ENCODE peak calls at places on chromosomes 11 and 22, in nine cellular contexts. N is A549, D is K562, Q is GM23338, I is HL-60, O is HepG2, S is SK-N-SH, B is GM12878, A is HCT116. Z is an unnamed sample.

GRCh38 chr22:32926600-32926999 is 125.1 kb downstream of the TIMP3 start:
- DNase-seq in N (peak), D (peak), Q (peak), I (peak), O (peak), S (no peak), B (no peak), A (peak), Z (no peak)

GRCh38 chr11:119335091-119335654 is 846 bp downstream of the RNF26 start:
- DNase-seq in N (no peak), D (no peak), Q (no peak), I (no peak), O (no peak), S (no peak), B (no peak), A (no peak), Z (no peak)

GRCh38 chr22:50342651-50343540 is at the start of gene PPP6R2:
- DNase-seq in N (no peak), D (peak), Q (peak), I (peak), O (peak), S (peak), B (no peak), A (no peak), Z (no peak)

GRCh38 chr22:28892175-28892731 is 8.9 kb downstream of the ZNRF3 start:
- DNase-seq in N (no peak), D (no peak), Q (peak), I (no peak), O (peak), S (no peak), B (no peak), A (no peak), Z (no peak)

GRCh38 chr11:1198766-1199688 is 23.8 kb upstream of the MUC5B start:
- DNase-seq in N (no peak), D (no peak), Q (no peak), I (peak), O (no peak), S (peak), B (no peak), A (no peak), Z (no peak)

GRCh38 chr11:7671807-7672206 is 1.5 kb downstream of the CYB5R2 start:
- DNase-seq in N (no peak), D (no peak), Q (no peak), I (no peak), O (no peak), S (no peak), B (peak), A (no peak), Z (no peak)

GRCh38 chr11:100562102-100562501 is 125.0 kb upstream of the ARHGAP42 start:
- DNase-seq in N (no peak), D (no peak), Q (no peak), I (no peak), O (no peak), S (no peak), B (no peak), A (no peak), Z (no peak)

GRCh38 chr11:19929147-19929546 is 216.5 kb downstream of the NAV2 start:
- DNase-seq in N (no peak), D (no peak), Q (no peak), I (no peak), O (no peak), S (no peak), B (no peak), A (no peak), Z (no peak)

GRCh38 chr11:60899021-60899936 is 7.1 kb downstream of the PRPF19 start:
- DNase-seq in N (peak), D (peak), Q (peak), I (peak), O (peak), S (peak), B (no peak), A (peak), Z (peak)

GRCh38 chr22:40560551-40560950 is 76.0 kb downstream of the MRTFA start:
- DNase-seq in N (no peak), D (peak), Q (no peak), I (no peak), O (no peak), S (no peak), B (no peak), A (no peak), Z (no peak)

GRCh38 chr22:46827072-46827780 is 64.8 kb downstream of the TBC1D22A start:
- DNase-seq in N (no peak), D (peak), Q (peak), I (no peak), O (peak), S (peak), B (no peak), A (no peak), Z (no peak)

GRCh38 chr11:70029115-70029830 is 48.8 kb upstream of the ANO1 start:
- DNase-seq in N (no peak), D (no peak), Q (peak), I (no peak), O (no peak), S (no peak), B (no peak), A (no peak), Z (no peak)

GRCh38 chr11:83721286-83721685 is 435.1 kb upstream of the CCDC90B start:
- DNase-seq in N (no peak), D (no peak), Q (no peak), I (no peak), O (no peak), S (no peak), B (no peak), A (no peak), Z (no peak)

GRCh38 chr11:115222863-115223530 is 281.2 kb downstream of the CADM1 start:
- DNase-seq in N (no peak), D (no peak), Q (no peak), I (no peak), O (no peak), S (no peak), B (peak), A (no peak), Z (no peak)

GRCh38 chr11:17778956-17779860 is 44.6 kb downstream of the KCNC1 start:
- DNase-seq in N (no peak), D (no peak), Q (no peak), I (no peak), O (no peak), S (no peak), B (no peak), A (no peak), Z (no peak)

GRCh38 chr11:45669956-45670355 is 4.5 kb upstream of the CHST1 start:
- DNase-seq in N (no peak), D (no peak), Q (no peak), I (no peak), O (no peak), S (no peak), B (no peak), A (no peak), Z (no peak)

GRCh38 chr11:127470485-127470884 is 469.9 kb upstream of the KIRREL3 start:
- DNase-seq in N (no peak), D (peak), Q (peak), I (peak), O (no peak), S (peak), B (no peak), A (no peak), Z (peak)

GRCh38 chr11:108048269-108048668 is 39.6 kb downstream of the CUL5 start:
- DNase-seq in N (no peak), D (no peak), Q (no peak), I (no peak), O (no peak), S (no peak), B (no peak), A (no peak), Z (no peak)

GRCh38 chr22:25702046-25702445 is 39.9 kb upstream of the MYO18B start:
- DNase-seq in N (no peak), D (no peak), Q (no peak), I (no peak), O (peak), S (peak), B (no peak), A (no peak), Z (no peak)

GRCh38 chr22:49480896-49481650 is 346.6 kb downstream of the BRD1 start:
- DNase-seq in N (no peak), D (peak), Q (no peak), I (no peak), O (no peak), S (no peak), B (no peak), A (no peak), Z (no peak)

GRCh38 chr11:9462172-9462799 is 1.5 kb downstream of the ZNF143 start:
- DNase-seq in N (no peak), D (no peak), Q (peak), I (no peak), O (no peak), S (no peak), B (no peak), A (no peak), Z (no peak)
- TF ChIP-seq REST in N (no peak), D (no peak), Q (no peak), I (no peak), O (no peak), S (no peak), B (no peak), A (no peak), Z (no peak)

DNA sequence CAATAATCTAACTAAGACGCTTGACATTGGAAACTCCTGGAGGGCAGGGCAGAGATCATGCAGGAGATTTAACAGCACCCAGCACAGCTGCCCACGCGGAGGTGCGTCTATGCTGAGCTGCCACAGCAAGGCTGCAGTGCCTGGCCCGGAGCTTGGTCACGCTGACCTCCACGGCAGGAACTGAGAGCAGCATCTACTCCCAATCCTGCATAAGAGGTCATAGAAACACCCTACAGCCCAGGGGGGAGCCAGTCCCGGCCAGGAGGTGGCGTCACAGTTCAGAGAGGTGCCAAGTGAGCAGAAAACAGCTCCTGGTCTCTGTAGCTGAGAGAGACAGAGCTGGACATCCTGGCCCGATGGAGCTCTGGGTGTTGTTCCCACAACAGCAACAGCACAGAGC is 121.1 kb upstream of the TMEM45B start:
- DNase-seq in N (no peak), D (peak), Q (peak), I (peak), O (no peak), S (no peak), B (no peak), A (no peak), Z (no peak)
- TF ChIP-seq REST in N (no peak), D (no peak), Q (no peak), I (no peak), O (no peak), S (no peak), B (no peak), A (no peak), Z (no peak)

DNA sequence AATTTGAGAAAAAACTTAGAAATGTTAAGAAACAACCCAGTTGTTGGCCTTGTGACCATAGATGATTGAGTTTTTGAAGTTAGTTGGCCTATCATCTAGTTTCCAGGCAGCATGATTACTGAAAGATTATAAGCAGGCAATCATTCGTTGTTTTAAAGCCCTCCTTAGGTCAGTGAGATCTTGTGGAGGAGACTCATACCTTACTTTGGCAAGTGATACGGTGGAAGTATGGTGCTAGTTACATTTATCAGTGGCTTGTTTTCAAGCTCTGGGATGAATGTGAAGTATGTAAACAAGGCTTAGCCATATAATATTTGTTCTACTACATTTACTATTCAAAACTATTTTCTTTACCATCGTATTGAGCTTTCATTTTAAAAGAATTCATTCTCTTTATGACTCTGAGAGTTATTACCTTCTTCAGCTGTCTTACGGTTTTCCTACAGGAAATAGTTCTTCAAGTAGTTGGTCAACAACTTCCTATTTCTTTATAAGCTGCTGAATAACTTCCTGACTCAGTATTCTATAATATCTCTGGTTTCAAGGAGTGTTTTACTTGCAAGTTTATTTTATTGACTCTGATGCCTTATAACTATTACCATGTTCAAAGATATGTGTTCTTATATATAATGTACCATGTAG is 7.3 kb downstream of the YAP1 start:
- DNase-seq in N (no peak), D (no peak), Q (no peak), I (no peak), O (no peak), S (no peak), B (no peak), A (no peak), Z (no peak)
- TF ChIP-seq REST in N (no peak), D (no peak), Q (no peak), I (no peak), O (no peak), S (no peak), B (no peak), A (no peak), Z (no peak)

DNA sequence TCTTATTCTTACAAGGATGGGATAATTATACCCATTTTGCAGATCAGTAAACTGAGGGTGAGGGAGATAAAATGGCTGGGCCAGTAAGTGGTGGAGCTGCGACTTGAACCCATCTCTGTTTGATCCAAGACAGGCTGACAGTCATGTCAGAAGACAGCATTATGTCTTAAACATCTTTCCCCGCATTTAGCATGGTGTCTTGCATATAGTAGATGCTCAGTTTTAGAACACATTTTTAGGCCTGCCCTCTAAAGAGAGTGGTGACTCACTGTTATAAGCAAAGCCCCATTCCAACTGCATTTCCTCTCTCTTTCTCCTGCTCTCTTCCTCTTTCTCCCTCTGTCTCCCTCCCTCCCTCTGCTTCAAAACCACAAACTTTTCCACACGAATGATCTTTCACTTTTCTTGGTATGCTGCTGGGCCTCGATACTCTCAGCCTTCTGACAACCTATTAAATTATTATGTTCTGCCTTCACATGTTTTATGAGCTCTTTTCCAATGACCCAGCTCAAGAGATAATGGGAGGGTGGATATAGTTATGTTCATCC is 25.2 kb downstream of the CWC15 start:
- DNase-seq in N (no peak), D (no peak), Q (no peak), I (no peak), O (no peak), S (no peak), B (no peak), A (no peak), Z (no peak)
- TF ChIP-seq REST in N (no peak), D (no peak), Q (no peak), I (no peak), O (no peak), S (no peak), B (no peak), A (no peak), Z (no peak)

DNA sequence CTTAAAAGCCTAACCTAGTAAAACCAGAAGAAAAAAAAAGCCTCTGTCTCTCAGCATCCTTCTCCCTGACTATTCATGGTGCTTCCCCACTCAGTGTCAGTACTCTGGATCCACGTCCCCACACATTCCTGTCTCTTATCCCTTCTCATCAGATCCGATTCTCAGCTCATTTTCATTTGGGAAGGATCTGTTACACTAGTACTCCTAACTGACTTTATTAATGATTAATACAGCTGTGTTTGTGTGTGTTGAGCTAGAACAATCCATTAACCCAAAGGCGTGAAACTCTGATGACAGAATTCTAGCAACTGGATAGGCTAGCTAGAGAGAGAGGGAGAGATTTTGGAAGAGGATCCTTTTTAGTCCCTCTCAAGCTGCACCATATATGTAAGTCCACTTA is 1.5 kb downstream of the PRRG4 start:
- DNase-seq in N (no peak), D (no peak), Q (no peak), I (no peak), O (no peak), S (no peak), B (no peak), A (no peak), Z (no peak)
- TF ChIP-seq REST in N (no peak), D (no peak), Q (no peak), I (no peak), O (no peak), S (no peak), B (no peak), A (no peak), Z (no peak)

DNA sequence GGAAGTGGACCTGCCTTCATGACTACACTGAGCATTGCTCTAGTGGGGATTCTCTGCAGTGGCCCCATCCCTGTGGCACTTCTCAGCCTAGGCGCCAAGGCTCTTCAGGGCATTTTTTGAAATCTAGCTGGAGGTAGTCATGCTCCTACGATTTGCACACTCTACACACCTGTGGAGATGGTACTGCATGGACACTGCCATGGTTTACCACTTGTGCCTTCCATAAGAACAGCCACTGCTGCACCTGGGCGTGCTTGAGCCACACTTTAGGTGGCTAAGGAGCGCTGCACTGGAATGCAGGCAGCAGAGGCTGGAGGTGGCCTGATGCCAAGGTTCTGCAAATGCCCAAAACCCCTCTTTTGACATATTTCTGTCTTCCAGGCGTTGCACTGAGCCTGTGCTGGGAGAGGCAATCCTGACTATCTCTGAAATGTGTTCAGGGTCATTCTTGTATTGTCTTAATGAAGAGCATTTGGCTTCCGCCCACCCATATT is 24.3 kb downstream of the IZUMO1R start:
- DNase-seq in N (no peak), D (no peak), Q (no peak), I (no peak), O (no peak), S (no peak), B (no peak), A (no peak), Z (no peak)
- TF ChIP-seq REST in N (no peak), D (no peak), Q (no peak), I (no peak), O (no peak), S (no peak), B (no peak), A (no peak), Z (no peak)

DNA sequence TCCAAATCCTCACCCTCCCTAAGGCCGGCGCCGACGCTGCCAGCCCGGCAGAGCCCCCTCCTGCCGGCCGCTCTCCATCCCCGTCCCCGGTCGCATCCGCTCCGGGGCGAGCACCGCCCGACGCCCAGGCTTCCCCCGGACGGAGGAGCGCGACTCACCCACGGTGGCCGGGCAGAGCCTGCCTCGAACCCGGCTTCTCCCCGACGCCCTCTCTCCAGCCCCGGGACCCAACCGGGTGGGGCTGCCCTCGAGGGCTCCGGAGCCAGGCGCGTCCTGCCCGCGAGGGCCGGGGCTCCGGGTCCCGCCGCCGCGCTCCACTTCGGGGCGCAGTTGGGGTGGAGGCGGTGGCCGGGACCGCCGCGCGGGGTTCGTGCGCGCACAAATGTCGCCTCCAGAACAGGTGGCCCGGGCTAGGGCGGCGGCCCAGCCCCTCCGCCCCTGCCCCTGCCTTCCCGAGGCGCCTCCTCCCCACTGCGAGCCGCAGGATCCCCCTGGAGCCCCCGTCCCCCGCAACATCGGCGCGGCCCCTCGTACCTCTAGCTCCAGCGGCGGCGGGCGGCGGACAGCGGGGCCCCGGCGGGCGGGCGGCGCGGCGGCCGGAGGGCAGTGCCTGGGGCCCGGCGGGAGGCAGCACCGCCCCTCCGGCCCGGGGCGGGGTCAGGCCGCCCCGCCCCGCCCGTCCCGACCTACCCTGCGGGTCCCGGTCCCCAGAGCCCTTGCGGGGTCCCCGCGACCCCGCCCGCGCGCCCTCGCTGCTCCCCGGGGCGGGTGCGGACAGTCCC is at the start of gene A4GALT:
- DNase-seq in N (no peak), D (peak), Q (peak), I (no peak), O (no peak), S (peak), B (no peak), A (no peak), Z (no peak)
- TF ChIP-seq REST in N (no peak), D (no peak), Q (no peak), I (no peak), O (no peak), S (no peak), B (no peak), A (no peak), Z (no peak)

DNA sequence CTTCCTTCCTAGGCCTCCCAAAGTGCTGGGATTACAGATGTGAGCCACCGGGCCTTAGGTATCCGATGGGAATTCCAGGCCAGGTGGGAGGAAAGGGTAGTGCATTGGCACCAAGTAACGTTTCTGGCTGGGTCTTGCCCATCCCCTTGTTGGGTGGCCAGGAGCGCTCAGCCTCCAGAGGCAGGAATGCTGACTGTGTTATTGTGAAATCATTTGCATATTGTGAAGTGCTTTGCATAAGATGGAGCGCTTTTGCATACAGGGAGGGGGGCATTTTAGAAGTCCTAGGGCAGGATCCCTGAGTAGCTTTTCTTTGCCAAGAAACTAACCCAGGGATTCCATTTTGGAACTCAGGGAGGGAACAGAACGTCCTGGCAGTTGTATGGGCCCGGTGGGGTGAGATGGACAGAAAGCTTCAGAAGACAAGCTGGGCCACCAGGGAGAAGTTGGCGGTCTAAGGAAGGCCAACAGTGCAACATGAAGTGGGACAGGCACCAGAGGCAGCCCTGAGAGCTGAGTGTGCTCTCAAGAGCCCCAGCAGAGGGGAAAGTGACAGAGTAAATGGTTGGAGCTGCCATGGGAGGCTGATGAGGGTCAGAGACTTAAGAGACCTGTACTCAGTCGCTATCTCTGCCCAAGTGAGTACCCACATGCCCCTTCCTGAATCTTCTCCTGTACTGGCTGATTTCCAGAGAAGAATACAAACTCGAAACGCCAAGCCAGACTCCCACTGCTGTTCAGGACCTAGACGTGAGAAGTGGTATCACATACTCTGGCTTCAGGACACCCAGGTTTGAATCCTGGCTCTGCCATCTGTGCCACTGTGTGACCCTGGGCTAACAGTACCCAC is 1.3 kb upstream of the SLC39A13 start:
- DNase-seq in N (no peak), D (no peak), Q (peak), I (peak), O (no peak), S (no peak), B (no peak), A (no peak), Z (no peak)
- TF ChIP-seq REST in N (no peak), D (no peak), Q (no peak), I (no peak), O (no peak), S (no peak), B (no peak), A (no peak), Z (no peak)

Z was measured in Panc1.